ENCODE peak calls at places on chromosomes 7 and 10, in four cellular contexts. Z is amniotic stem cell; B is CD8-positive, alpha-beta T cell; U is thoracic aorta. X is an unnamed sample.

GRCh38 chr7:47591655-47592572 is 10.0 kb upstream of the TNS3 start:
- DNase-seq in Z (no peak), B (no peak), U (no peak), X (no peak)

GRCh38 chr7:44891372-44891771 is 6.0 kb upstream of the PURB start:
- DNase-seq in Z (no peak), B (no peak), U (no peak), X (peak; percentile 18)

GRCh38 chr7:50940621-50941020 is 157.9 kb upstream of the GRB10 start:
- DNase-seq in Z (no peak), B (no peak), U (no peak), X (no peak)

GRCh38 chr10:3066317-3066931 is 924 bp upstream of the PFKP start:
- DNase-seq in Z (no peak), B (no peak), U (no peak), X (no peak)

GRCh38 chr10:117425908-117426566 is 50.8 kb upstream of the PDZD8 start:
- DNase-seq in Z (no peak), B (no peak), U (no peak), X (no peak)

GRCh38 chr10:74008212-74008731 is 10.4 kb downstream of the VCL start:
- DNase-seq in Z (peak; percentile 51), B (no peak), U (no peak), X (no peak)

GRCh38 chr10:73044378-73045285 is 52.0 kb downstream of the P4HA1 start:
- DNase-seq in Z (peak; percentile 85), B (no peak), U (no peak), X (no peak)

GRCh38 chr10:80909254-80909653 is 371.6 kb downstream of the SH2D4B start:
- DNase-seq in Z (no peak), B (no peak), U (no peak), X (no peak)

GRCh38 chr7:2117681-2118045 is 115.1 kb downstream of the MAD1L1 start:
- DNase-seq in Z (no peak), B (no peak), U (no peak), X (no peak)

GRCh38 chr7:94367940-94368339 is 26.8 kb upstream of the COL1A2 start:
- DNase-seq in Z (peak; percentile 24), B (no peak), U (no peak), X (no peak)

GRCh38 chr7:8260871-8261707 is 878 bp downstream of the ICA1 start:
- DNase-seq in Z (no peak), B (no peak), U (no peak), X (no peak)

GRCh38 chr7:73918926-73919693 is 58.2 kb downstream of the TMEM270 start:
- DNase-seq in Z (no peak), B (no peak), U (no peak), X (no peak)

GRCh38 chr10:110076559-110077318 is 69.0 kb downstream of the ADD3 start:
- DNase-seq in Z (peak; percentile 18), B (no peak), U (peak; percentile 25), X (no peak)